ENCODE peak calls at places on chromosomes 4 and X, in eight cellular contexts. One of them, this sample, is unnamed.

GRCh38 chrX:73214366-73215094 is at the start of gene NAP1L2:
- DNase-seq in right lobe of liver: peak
- DNase-seq in heart right ventricle: peak
- DNase-seq in fibroblast of the aortic adventitia: peak
- DNase-seq in colonic mucosa: peak
- DNase-seq in osteoblast: peak
- DNase-seq in astrocyte of the spinal cord: peak
- DNase-seq in sigmoid colon: peak
- DNase-seq in this sample: peak

GRCh38 chr4:54658321-54659093 is 750 bp downstream of the KIT start:
- DNase-seq in right lobe of liver: peak
- DNase-seq in heart right ventricle: peak
- DNase-seq in fibroblast of the aortic adventitia: peak
- DNase-seq in colonic mucosa: peak
- DNase-seq in osteoblast: peak
- DNase-seq in astrocyte of the spinal cord: peak
- DNase-seq in sigmoid colon: no peak
- DNase-seq in this sample: peak

GRCh38 chr4:52712991-52713275 is 38.3 kb downstream of the ERVMER34-1 start:
- DNase-seq in right lobe of liver: no peak
- DNase-seq in heart right ventricle: no peak
- DNase-seq in fibroblast of the aortic adventitia: peak
- DNase-seq in colonic mucosa: no peak
- DNase-seq in osteoblast: peak
- DNase-seq in astrocyte of the spinal cord: no peak
- DNase-seq in sigmoid colon: no peak
- DNase-seq in this sample: no peak

GRCh38 chr4:21041708-21042107 is 341.4 kb downstream of the PACRGL start:
- DNase-seq in right lobe of liver: no peak
- DNase-seq in heart right ventricle: no peak
- DNase-seq in fibroblast of the aortic adventitia: no peak
- DNase-seq in colonic mucosa: no peak
- DNase-seq in osteoblast: no peak
- DNase-seq in astrocyte of the spinal cord: no peak
- DNase-seq in sigmoid colon: no peak
- DNase-seq in this sample: no peak

GRCh38 chrX:21374163-21374993 is at the start of gene CNKSR2:
- DNase-seq in right lobe of liver: peak
- DNase-seq in heart right ventricle: peak
- DNase-seq in fibroblast of the aortic adventitia: peak
- DNase-seq in colonic mucosa: no peak
- DNase-seq in osteoblast: peak
- DNase-seq in astrocyte of the spinal cord: peak
- DNase-seq in sigmoid colon: peak
- DNase-seq in this sample: peak

GRCh38 chr4:129239088-129239487 is 143.1 kb downstream of the C4orf33 start:
- DNase-seq in right lobe of liver: peak
- DNase-seq in heart right ventricle: no peak
- DNase-seq in fibroblast of the aortic adventitia: peak
- DNase-seq in colonic mucosa: peak
- DNase-seq in osteoblast: no peak
- DNase-seq in astrocyte of the spinal cord: peak
- DNase-seq in sigmoid colon: no peak
- DNase-seq in this sample: no peak

GRCh38 chr4:185468999-185469398 is 2.5 kb downstream of the CCDC110 start:
- DNase-seq in right lobe of liver: no peak
- DNase-seq in heart right ventricle: no peak
- DNase-seq in fibroblast of the aortic adventitia: no peak
- DNase-seq in colonic mucosa: no peak
- DNase-seq in osteoblast: no peak
- DNase-seq in astrocyte of the spinal cord: no peak
- DNase-seq in sigmoid colon: no peak
- DNase-seq in this sample: no peak

GRCh38 chr4:17066972-17067371 is 168.5 kb upstream of the LDB2 start:
- DNase-seq in right lobe of liver: no peak
- DNase-seq in heart right ventricle: no peak
- DNase-seq in fibroblast of the aortic adventitia: peak
- DNase-seq in colonic mucosa: no peak
- DNase-seq in osteoblast: peak
- DNase-seq in astrocyte of the spinal cord: peak
- DNase-seq in sigmoid colon: no peak
- DNase-seq in this sample: no peak

GRCh38 chr4:152224872-152225420 is 310.9 kb downstream of the FBXW7 start:
- DNase-seq in right lobe of liver: no peak
- DNase-seq in heart right ventricle: no peak
- DNase-seq in fibroblast of the aortic adventitia: no peak
- DNase-seq in colonic mucosa: no peak
- DNase-seq in osteoblast: peak
- DNase-seq in astrocyte of the spinal cord: no peak
- DNase-seq in sigmoid colon: no peak
- DNase-seq in this sample: no peak

GRCh38 chr4:152223600-152223999 is 312.3 kb downstream of the FBXW7 start:
- DNase-seq in right lobe of liver: no peak
- DNase-seq in heart right ventricle: no peak
- DNase-seq in fibroblast of the aortic adventitia: no peak
- DNase-seq in colonic mucosa: no peak
- DNase-seq in osteoblast: peak
- DNase-seq in astrocyte of the spinal cord: no peak
- DNase-seq in sigmoid colon: no peak
- DNase-seq in this sample: no peak

GRCh38 chr4:152221816-152222516 is 313.9 kb downstream of the FBXW7 start:
- DNase-seq in right lobe of liver: no peak
- DNase-seq in heart right ventricle: no peak
- DNase-seq in fibroblast of the aortic adventitia: no peak
- DNase-seq in colonic mucosa: no peak
- DNase-seq in osteoblast: no peak
- DNase-seq in astrocyte of the spinal cord: no peak
- DNase-seq in sigmoid colon: no peak
- DNase-seq in this sample: no peak

GRCh38 chr4:152225680-152226079 is 310.2 kb downstream of the FBXW7 start:
- DNase-seq in right lobe of liver: no peak
- DNase-seq in heart right ventricle: no peak
- DNase-seq in fibroblast of the aortic adventitia: no peak
- DNase-seq in colonic mucosa: no peak
- DNase-seq in osteoblast: no peak
- DNase-seq in astrocyte of the spinal cord: no peak
- DNase-seq in sigmoid colon: no peak
- DNase-seq in this sample: no peak

DNA sequence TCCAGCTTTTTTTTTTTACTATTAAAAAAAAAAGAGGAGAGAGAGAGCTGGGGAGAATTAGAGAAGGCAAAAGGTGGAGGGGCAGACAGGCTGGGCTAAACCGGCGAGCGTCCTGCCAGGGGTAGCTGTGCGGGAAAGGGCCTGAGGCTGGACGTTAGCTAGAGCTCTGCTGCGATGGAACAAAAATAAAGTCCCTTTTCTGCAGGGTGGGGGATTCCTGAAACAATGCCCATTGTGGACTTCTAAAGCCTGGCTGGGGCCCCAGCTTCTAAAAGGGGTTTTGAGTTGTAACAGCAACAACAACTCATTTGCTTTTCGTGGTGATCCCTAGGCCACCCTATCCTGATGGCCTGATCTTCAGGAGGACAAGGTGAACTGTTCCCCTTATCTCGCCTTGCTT is 311.7 kb downstream of the FBXW7 start:
- DNase-seq in right lobe of liver: no peak
- DNase-seq in heart right ventricle: no peak
- DNase-seq in fibroblast of the aortic adventitia: no peak
- DNase-seq in colonic mucosa: no peak
- DNase-seq in osteoblast: no peak
- DNase-seq in astrocyte of the spinal cord: no peak
- DNase-seq in sigmoid colon: no peak
- DNase-seq in this sample: no peak
- TF ChIP-seq CTCF in right lobe of liver: no peak
- TF ChIP-seq CTCF in heart right ventricle: no peak
- TF ChIP-seq CTCF in fibroblast of the aortic adventitia: no peak
- TF ChIP-seq CTCF in colonic mucosa: no peak
- TF ChIP-seq CTCF in osteoblast: no peak
- TF ChIP-seq CTCF in astrocyte of the spinal cord: no peak
- TF ChIP-seq CTCF in sigmoid colon: no peak
- TF ChIP-seq CTCF in this sample: no peak

GRCh38 chr4:11429646-11430045 is 952 bp upstream of the HS3ST1 start:
- DNase-seq in right lobe of liver: no peak
- DNase-seq in heart right ventricle: no peak
- DNase-seq in fibroblast of the aortic adventitia: no peak
- DNase-seq in colonic mucosa: peak
- DNase-seq in osteoblast: no peak
- DNase-seq in astrocyte of the spinal cord: no peak
- DNase-seq in sigmoid colon: no peak
- DNase-seq in this sample: no peak

GRCh38 chr4:11427201-11427996 is 1.3 kb downstream of the HS3ST1 start:
- DNase-seq in right lobe of liver: no peak
- DNase-seq in heart right ventricle: peak
- DNase-seq in fibroblast of the aortic adventitia: peak
- DNase-seq in colonic mucosa: no peak
- DNase-seq in osteoblast: peak
- DNase-seq in astrocyte of the spinal cord: peak
- DNase-seq in sigmoid colon: no peak
- DNase-seq in this sample: peak

GRCh38 chr4:11426716-11427115 is 2.0 kb downstream of the HS3ST1 start:
- DNase-seq in right lobe of liver: no peak
- DNase-seq in heart right ventricle: no peak
- DNase-seq in fibroblast of the aortic adventitia: peak
- DNase-seq in colonic mucosa: no peak
- DNase-seq in osteoblast: peak
- DNase-seq in astrocyte of the spinal cord: peak
- DNase-seq in sigmoid colon: no peak
- DNase-seq in this sample: no peak

GRCh38 chr4:11428701-11429571 is at the start of gene HS3ST1:
- DNase-seq in right lobe of liver: peak
- DNase-seq in heart right ventricle: peak
- DNase-seq in fibroblast of the aortic adventitia: peak
- DNase-seq in colonic mucosa: peak
- DNase-seq in osteoblast: peak
- DNase-seq in astrocyte of the spinal cord: peak
- DNase-seq in sigmoid colon: peak
- DNase-seq in this sample: peak

DNA sequence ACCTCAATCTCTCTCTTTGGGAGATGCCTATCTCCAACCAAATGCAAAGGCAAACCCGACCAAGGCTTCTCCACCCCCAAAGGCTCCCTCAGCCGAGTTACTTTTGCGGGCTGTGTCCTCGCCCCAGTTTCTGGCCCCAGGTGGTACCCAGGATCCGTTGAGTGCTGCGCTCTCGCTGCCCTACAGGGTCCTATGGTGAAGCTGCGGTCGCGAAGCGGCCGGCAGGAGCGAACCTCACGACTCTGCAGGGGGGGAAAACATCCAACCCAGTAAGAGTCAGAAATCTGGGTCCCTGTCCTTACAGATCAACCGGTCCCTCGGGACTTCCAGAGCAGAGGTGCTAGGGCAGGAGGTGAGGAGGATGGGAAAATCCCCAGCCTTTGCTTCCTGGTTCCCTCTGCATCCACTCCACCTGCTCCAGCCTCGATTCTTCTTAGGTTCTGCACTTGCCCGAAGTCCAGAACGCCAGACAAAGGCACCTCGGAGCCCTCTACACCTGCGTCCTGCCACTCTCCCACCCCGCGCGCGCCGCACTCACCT is 463 bp downstream of the HS3ST1 start:
- DNase-seq in right lobe of liver: no peak
- DNase-seq in heart right ventricle: no peak
- DNase-seq in fibroblast of the aortic adventitia: no peak
- DNase-seq in colonic mucosa: no peak
- DNase-seq in osteoblast: peak
- DNase-seq in astrocyte of the spinal cord: peak
- DNase-seq in sigmoid colon: no peak
- DNase-seq in this sample: no peak
- H3K4me3 ChIP-seq in right lobe of liver: peak
- H3K4me3 ChIP-seq in heart right ventricle: peak
- H3K4me3 ChIP-seq in fibroblast of the aortic adventitia: peak
- H3K4me3 ChIP-seq in colonic mucosa: peak
- H3K4me3 ChIP-seq in osteoblast: peak
- H3K4me3 ChIP-seq in astrocyte of the spinal cord: peak
- H3K4me3 ChIP-seq in sigmoid colon: peak
- H3K4me3 ChIP-seq in this sample: peak

DNA sequence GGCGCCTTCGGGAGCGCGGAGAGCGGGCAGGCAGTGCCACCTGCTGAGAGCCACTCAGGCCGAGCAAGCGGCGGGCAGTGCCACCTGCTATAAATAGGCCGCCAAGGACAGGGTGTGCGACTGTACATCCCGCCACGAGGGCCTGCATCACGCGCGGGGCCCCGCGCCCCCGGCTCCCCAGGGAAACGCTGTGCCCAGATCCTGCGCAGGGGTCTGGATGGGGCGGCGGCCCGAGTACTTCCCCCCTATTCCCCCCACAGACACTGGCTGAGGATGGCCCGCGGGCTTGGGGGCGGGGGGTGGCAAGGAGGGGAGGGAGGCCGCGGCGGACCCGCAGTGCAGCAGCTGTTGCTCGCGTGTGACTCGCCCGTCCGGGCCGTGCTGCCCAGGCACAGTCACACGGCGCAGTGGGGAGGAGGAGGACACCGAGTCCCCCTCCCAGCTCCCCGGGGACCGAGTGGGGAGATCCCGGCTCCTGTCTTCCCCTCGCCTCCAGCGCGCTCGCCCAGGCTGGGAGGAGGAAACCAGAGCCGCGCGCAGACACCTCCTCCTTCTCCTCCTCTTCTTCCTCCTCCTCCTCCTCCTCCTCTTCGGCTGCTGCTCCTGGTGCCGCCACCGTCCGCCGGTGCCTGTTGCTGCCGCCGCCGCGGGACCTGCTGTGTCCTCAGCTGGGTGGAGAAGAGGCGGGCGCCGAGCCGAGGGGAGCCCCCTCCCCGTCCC is at the start of gene TBC1D1:
- DNase-seq in right lobe of liver: peak
- DNase-seq in heart right ventricle: peak
- DNase-seq in fibroblast of the aortic adventitia: no peak
- DNase-seq in colonic mucosa: peak
- DNase-seq in osteoblast: peak
- DNase-seq in astrocyte of the spinal cord: no peak
- DNase-seq in sigmoid colon: peak
- DNase-seq in this sample: peak
- TF ChIP-seq CTCF in right lobe of liver: no peak
- TF ChIP-seq CTCF in heart right ventricle: peak
- TF ChIP-seq CTCF in fibroblast of the aortic adventitia: no peak
- TF ChIP-seq CTCF in colonic mucosa: no peak
- TF ChIP-seq CTCF in osteoblast: no peak
- TF ChIP-seq CTCF in astrocyte of the spinal cord: no peak
- TF ChIP-seq CTCF in sigmoid colon: no peak
- TF ChIP-seq CTCF in this sample: no peak

DNA sequence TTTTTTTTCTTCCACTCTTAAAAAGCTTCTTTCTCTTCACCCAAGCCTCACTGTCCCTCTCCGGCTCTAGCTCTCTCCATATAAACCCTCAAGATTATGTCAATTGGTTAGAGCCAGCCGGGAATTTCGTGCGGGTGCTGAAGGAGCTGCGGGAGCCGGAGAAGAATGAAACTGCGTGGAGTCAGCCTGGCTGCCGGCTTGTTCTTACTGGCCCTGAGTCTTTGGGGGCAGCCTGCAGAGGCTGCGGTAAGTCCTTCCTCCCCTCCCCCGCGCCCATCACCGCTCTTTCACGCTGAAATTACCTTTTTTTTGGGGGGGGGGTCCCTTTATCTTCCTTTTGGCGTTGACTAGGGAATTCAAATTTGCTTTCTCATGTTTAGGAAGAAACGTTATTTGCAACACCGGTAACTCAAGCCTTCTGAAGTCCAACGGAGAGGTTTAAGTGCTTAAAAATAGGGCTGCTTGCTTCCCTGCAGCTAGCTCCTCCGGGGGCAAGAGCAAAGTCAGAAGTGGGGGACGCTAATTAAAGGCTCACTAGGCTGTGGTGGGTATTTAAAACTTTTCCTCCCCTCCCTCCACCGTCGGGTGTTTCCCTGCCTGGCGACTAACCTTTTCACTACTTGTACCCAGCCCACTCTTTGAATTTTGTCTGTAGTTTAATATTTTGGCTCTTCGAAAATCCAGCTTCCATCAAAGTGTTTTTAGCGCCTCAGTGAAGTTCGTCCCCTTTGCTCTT is 491 bp downstream of the COL4A5 start:
- DNase-seq in right lobe of liver: no peak
- DNase-seq in heart right ventricle: peak
- DNase-seq in fibroblast of the aortic adventitia: peak
- DNase-seq in colonic mucosa: no peak
- DNase-seq in osteoblast: no peak
- DNase-seq in astrocyte of the spinal cord: no peak
- DNase-seq in sigmoid colon: no peak
- DNase-seq in this sample: no peak
- H3K4me3 ChIP-seq in right lobe of liver: peak
- H3K4me3 ChIP-seq in heart right ventricle: peak
- H3K4me3 ChIP-seq in fibroblast of the aortic adventitia: peak
- H3K4me3 ChIP-seq in colonic mucosa: no peak
- H3K4me3 ChIP-seq in osteoblast: peak
- H3K4me3 ChIP-seq in astrocyte of the spinal cord: peak
- H3K4me3 ChIP-seq in sigmoid colon: peak
- H3K4me3 ChIP-seq in this sample: peak

This sample was measured in dorsolateral prefrontal cortex.